ENCODE peak calls at places on chromosomes 7 and 10, in eight cellular contexts. X is A549, T is GM12878, Q is K562, Z is SK-N-SH, R is HepG2, W is IMR-90, B is H1. S is an unnamed sample.
A peak's percentile ranks its signal among the peaks of the same experiment; 100 is the strongest.

GRCh38 chr7:34128762-34129161 is 223.4 kb downstream of the BMPER start:
- DNase-seq in T (no peak), Z (no peak), Q (no peak), W (peak; percentile 61), B (no peak), X (no peak), R (no peak), S (no peak)

GRCh38 chr10:112689327-112689726 is 242.3 kb downstream of the VTI1A start:
- DNase-seq in W (peak; percentile 5), Q (peak; percentile 17), R (peak; percentile 16), X (peak; percentile 42), Z (peak; percentile 22), T (no peak), B (no peak), S (peak; percentile 66)

GRCh38 chr7:4722308-4722707 is 40.2 kb downstream of the FOXK1 start:
- DNase-seq in R (no peak), W (no peak), X (no peak), Z (no peak), B (no peak), Q (no peak), T (no peak), S (no peak)

GRCh38 chr7:510782-511281 is 8.8 kb downstream of the PDGFA start:
- DNase-seq in Z (no peak), W (no peak), Q (no peak), R (no peak), T (no peak), B (no peak), X (no peak), S (no peak)

GRCh38 chr7:57404343-57404966 is 45.5 kb upstream of the ZNF716 start:
- DNase-seq in Z (peak; percentile 87), R (no peak), B (no peak), Q (peak; percentile 8), T (no peak), W (no peak), X (no peak), S (no peak)

GRCh38 chr7:121081327-121081936 is 92.9 kb downstream of the CPED1 start:
- DNase-seq in T (peak; percentile 5), Q (peak; percentile 44), B (no peak), X (peak; percentile 4), R (peak; percentile 36), Z (peak; percentile 45), W (peak; percentile 85), S (no peak)

GRCh38 chr10:49488056-49488455 is 50.9 kb downstream of the ERCC6 start:
- DNase-seq in T (no peak), Q (no peak), R (no peak), Z (peak; percentile 70), X (no peak), B (no peak), W (no peak), S (no peak)

GRCh38 chr10:123132576-123133477 is 2.9 kb upstream of the HMX3 start:
- DNase-seq in X (peak; percentile 90), R (peak; percentile 72), Z (peak; percentile 89), Q (peak; percentile 74), T (peak; percentile 40), W (peak; percentile 76), B (no peak), S (peak; percentile 96)

GRCh38 chr7:72622532-72622931 is 205.5 kb downstream of the TYW1B start:
- DNase-seq in W (no peak), Q (no peak), X (no peak), R (no peak), Z (no peak), T (no peak), B (no peak), S (no peak)

GRCh38 chr7:2715341-2716231 is 27.6 kb downstream of the AMZ1 start:
- DNase-seq in X (no peak), T (no peak), W (peak; percentile 57), Z (no peak), Q (no peak), B (no peak), R (no peak), S (no peak)
- TF ChIP-seq USF2 in X (no peak), T (no peak), W (no peak), Z (no peak), Q (no peak), B (no peak), R (no peak), S (no peak)

GRCh38 chr7:30754315-30754877 is 2.5 kb downstream of the INMT start:
- DNase-seq in T (no peak), W (no peak), B (no peak), X (no peak), R (no peak), Q (no peak), Z (no peak), S (no peak)

GRCh38 chr7:30752979-30753378 is 1.0 kb downstream of the INMT start:
- DNase-seq in Z (no peak), X (no peak), Q (no peak), B (no peak), T (no peak), R (no peak), W (no peak), S (no peak)

GRCh38 chr7:30757343-30757695 is 5.4 kb downstream of the INMT start:
- DNase-seq in B (no peak), Z (no peak), W (no peak), Q (no peak), T (no peak), R (no peak), X (no peak), S (no peak)

GRCh38 chr7:30752484-30752883 is 549 bp downstream of the INMT start:
- DNase-seq in X (no peak), T (no peak), B (no peak), R (no peak), Q (no peak), Z (no peak), W (no peak), S (no peak)

DNA sequence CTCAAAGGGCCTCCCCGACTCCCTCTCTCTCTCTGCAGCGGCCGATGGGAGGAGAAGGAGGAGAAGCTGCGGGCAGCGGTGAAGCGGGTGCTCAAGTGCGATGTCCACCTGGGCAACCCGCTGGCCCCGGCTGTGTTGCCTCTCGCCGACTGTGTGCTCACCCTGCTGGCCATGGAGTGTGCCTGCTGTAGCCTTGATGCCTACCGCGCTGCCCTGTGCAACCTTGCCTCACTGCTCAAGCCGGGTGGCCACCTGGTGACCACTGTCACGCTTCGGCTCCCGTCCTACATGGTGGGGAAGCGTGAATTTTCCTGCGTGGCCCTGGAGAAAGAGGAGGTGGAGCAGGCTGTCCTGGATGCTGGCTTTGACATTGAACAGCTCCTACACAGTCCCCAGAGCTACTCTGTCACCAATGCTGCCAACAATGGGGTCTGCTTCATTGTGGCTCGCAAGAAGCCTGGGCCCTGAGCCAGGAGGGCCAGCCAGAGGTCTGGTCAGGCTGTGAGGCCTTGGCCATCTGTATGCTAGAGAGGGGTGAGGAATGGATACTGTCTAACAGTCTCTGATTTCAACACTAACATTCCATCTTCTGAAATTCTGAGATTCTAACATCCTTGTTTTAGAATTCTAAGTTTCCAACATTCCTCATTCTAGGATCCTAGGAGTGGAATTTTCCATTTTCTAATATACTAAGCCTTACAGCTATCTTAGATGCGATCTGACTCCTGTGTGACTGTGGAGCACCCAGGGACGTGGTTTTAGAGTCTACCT is 3.6 kb downstream of the INMT start:
- DNase-seq in X (no peak), W (peak; percentile 25), Z (peak; percentile 92), Q (no peak), R (no peak), B (no peak), T (no peak), S (no peak)
- TF ChIP-seq CTCF in X (no peak), W (no peak), Z (no peak), Q (no peak), R (no peak), B (peak; percentile 42), T (no peak), S (no peak)

GRCh38 chr7:128882134-128882533 is 19.5 kb downstream of the ATP6V1F start:
- DNase-seq in W (no peak), Q (no peak), Z (no peak), B (no peak), X (no peak), R (no peak), T (no peak), S (no peak)

GRCh38 chr7:128879461-128879938 is 16.8 kb downstream of the ATP6V1F start:
- DNase-seq in R (no peak), Q (no peak), X (no peak), T (no peak), B (no peak), W (no peak), Z (no peak), S (no peak)

GRCh38 chr7:128880791-128881457 is 18.3 kb downstream of the ATP6V1F start:
- DNase-seq in Z (peak; percentile 37), X (no peak), R (no peak), T (no peak), W (no peak), B (no peak), Q (no peak), S (peak; percentile 9)

GRCh38 chr7:128879939-128880746 is 17.5 kb downstream of the ATP6V1F start:
- DNase-seq in W (peak; percentile 58), T (no peak), Z (peak; percentile 99), Q (peak; percentile 94), R (peak; percentile 41), B (no peak), X (peak; percentile 96), S (peak; percentile 87)

GRCh38 chr7:128881458-128882125 is 18.9 kb downstream of the ATP6V1F start:
- DNase-seq in B (no peak), Z (peak; percentile 42), X (no peak), R (no peak), Q (no peak), W (no peak), T (no peak), S (no peak)
- TF ChIP-seq USF2 in B (no peak), Z (no peak), X (no peak), R (no peak), Q (no peak), W (no peak), T (no peak), S (no peak)

GRCh38 chr7:95529701-95530100 is 44.0 kb downstream of the ASB4 start:
- DNase-seq in Q (no peak), Z (no peak), B (no peak), T (no peak), X (no peak), W (no peak), R (no peak), S (no peak)

GRCh38 chr7:95527033-95527775 is 41.5 kb downstream of the ASB4 start:
- DNase-seq in X (peak; percentile 73), B (no peak), W (peak; percentile 44), Z (peak; percentile 77), R (peak; percentile 58), T (no peak), Q (peak; percentile 74), S (peak; percentile 62)

GRCh38 chr7:95526128-95526738 is 40.5 kb downstream of the ASB4 start:
- DNase-seq in X (no peak), T (no peak), W (no peak), R (peak; percentile 41), Q (no peak), Z (no peak), B (no peak), S (no peak)

GRCh38 chr7:95525503-95525902 is 39.8 kb downstream of the ASB4 start:
- DNase-seq in R (no peak), W (no peak), T (no peak), Z (no peak), B (no peak), Q (no peak), X (no peak), S (no peak)

DNA sequence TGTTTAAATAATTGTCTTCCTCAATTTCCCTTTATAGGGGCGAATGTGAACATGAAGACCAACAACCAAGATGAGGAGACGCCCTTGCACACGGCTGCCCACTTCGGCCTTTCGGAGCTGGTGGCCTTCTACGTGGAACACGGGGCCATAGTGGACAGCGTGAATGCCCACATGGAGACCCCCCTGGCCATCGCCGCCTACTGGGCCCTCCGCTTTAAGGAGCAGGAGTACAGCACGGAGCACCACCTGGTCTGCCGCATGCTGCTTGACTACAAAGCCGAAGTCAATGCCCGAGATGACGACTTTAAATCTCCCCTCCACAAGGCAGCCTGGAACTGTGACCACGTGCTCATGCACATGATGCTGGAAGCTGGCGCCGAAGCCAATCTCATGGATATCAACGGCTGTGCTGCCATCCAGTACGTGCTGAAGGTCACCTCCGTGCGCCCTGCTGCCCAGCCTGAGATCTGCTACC is 42.1 kb downstream of the ASB4 start:
- DNase-seq in W (no peak), R (no peak), Q (no peak), Z (no peak), T (no peak), X (no peak), B (no peak), S (no peak)
- TF ChIP-seq CTCF in W (no peak), R (no peak), Q (no peak), Z (no peak), T (no peak), X (no peak), B (no peak), S (no peak)

S was measured in WTC11.